ENCODE peak calls at places on chromosomes 13 and 19, in four cellular contexts. X is HepG2, K is transverse colon, H is Panc1. R is an unnamed sample.
A peak's percentile ranks its signal among the peaks of the same experiment; 100 is the strongest.

GRCh38 chr13:35787937-35788336 is 311.4 kb upstream of the MAB21L1 start:
- DNase-seq in X (no peak), H (no peak), K (no peak), R (no peak)

GRCh38 chr13:35927554-35927953 is 203.6 kb downstream of the DCLK1 start:
- DNase-seq in H (peak; percentile 4), X (no peak), K (no peak), R (peak; percentile 77)

GRCh38 chr13:26656919-26657318 is 99.4 kb downstream of the WASF3 start:
- DNase-seq in X (peak; percentile 24), H (no peak), K (no peak), R (no peak)

GRCh38 chr19:11418518-11419506 is at the start of gene RGL3:
- DNase-seq in K (peak; percentile 51), H (no peak), X (no peak), R (no peak)

GRCh38 chr19:33248954-33249613 is 23.4 kb upstream of the SLC7A10 start:
- DNase-seq in H (no peak), K (no peak), X (peak; percentile 53), R (no peak)

GRCh38 chr19:805600-806550 is 8.6 kb downstream of the PTBP1 start:
- DNase-seq in H (no peak), K (no peak), X (no peak), R (no peak)

GRCh38 chr13:102597029-102598015 is 536 bp downstream of the TPP2 start:
- DNase-seq in H (no peak), X (no peak), K (peak; percentile 35), R (peak; percentile 68)

GRCh38 chr13:49443327-49443688 is 556 bp downstream of the CAB39L start:
- DNase-seq in X (peak; percentile 40), K (no peak), H (no peak), R (no peak)

GRCh38 chr13:72062566-72062965 is 195.6 kb upstream of the DACH1 start:
- DNase-seq in X (no peak), H (no peak), K (peak; percentile 32), R (no peak)
- TF ChIP-seq POLR2AphosphoS5 in X (no peak), H (no peak), K (no peak), R (no peak)

GRCh38 chr13:106529415-106530208 is 5.8 kb downstream of the EFNB2 start:
- DNase-seq in K (no peak), H (no peak), X (no peak), R (no peak)
- H3K4me1 ChIP-seq in K (peaks cover 3% of the 10 kb centered on the region), H (peaks cover 7% of the 10 kb centered on the region), X (peaks cover 8% of the 10 kb centered on the region), R (no peaks in the 10 kb centered on the region)

DNA sequence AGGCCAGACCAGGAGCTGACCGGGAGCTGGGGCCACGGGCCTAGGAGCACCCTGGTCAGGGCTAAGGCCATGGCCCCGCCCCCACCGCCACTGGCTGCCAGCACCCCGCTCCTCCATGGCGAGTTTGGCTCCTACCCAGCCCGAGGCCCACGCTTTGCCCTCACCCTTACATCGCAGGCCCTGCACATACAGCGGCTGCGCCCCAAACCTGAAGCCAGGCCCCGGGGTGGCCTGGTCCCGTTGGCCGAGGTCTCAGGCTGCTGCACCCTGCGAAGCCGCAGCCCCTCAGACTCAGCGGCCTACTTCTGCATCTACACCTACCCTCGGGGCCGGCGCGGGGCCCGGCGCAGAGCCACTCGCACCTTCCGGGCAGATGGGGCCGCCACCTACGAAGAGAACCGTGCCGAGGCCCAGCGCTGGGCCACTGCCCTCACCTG is 6.6 kb downstream of the SPHK2 start:
- DNase-seq in K (peak; percentile 36), H (no peak), X (no peak), R (peak; percentile 65)
- H3K4me3 ChIP-seq in K (peak overlapping the region; percentile 67), H (no peak overlapping the region), X (no peak overlapping the region), R (no peak overlapping the region)

GRCh38 chr19:23260956-23261355 is 10.8 kb upstream of the ZNF724 start:
- DNase-seq in X (no peak), K (no peak), H (no peak), R (no peak)

GRCh38 chr19:23262892-23263291 is 12.7 kb upstream of the ZNF724 start:
- DNase-seq in H (no peak), K (no peak), X (no peak), R (no peak)

GRCh38 chr19:23263396-23263795 is 13.2 kb upstream of the ZNF724 start:
- DNase-seq in K (no peak), X (no peak), H (no peak), R (no peak)

GRCh38 chr19:23261496-23262020 is 11.4 kb upstream of the ZNF724 start:
- DNase-seq in X (peak; percentile 76), K (no peak), H (no peak), R (no peak)

DNA sequence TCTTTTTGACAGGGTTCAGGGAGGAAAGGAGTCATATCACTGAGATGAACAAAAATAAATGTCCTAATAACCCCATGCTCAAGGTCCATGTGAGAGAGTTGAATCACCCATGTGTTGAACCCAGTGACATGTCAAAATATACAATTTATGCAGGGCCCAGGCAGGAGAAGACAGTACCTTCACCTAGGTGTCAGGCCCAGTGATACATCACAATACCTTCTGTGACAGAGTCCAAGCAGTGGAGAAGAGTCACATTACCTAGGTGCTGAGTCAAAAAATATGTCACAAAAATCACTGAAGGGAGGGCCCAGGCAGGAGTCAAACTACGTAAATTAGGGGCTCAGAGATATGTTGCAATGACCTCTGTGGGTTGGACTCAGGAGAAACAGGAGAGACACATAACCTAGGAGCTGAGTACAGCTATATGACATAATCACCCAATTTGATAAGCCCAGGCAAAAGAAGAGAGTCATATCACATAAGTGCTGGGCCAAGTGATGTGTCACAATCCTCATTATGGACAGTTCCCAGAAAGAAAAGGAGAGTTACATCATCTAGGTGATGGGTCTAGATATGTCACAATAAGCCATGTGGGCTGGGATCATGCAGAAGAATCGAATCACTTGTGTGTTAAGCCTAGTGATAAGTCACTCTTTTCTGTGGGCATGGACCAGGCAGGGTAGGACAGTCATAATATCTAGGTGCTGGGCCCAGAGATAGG is 13.8 kb upstream of the ZNF724 start:
- DNase-seq in X (no peak), H (no peak), K (no peak), R (no peak)
- TF ChIP-seq POLR2AphosphoS5 in X (no peak), H (no peak), K (no peak), R (no peak)

GRCh38 chr19:1814391-1814790 is 2.3 kb upstream of the ATP8B3 start:
- DNase-seq in K (no peak), H (no peak), X (no peak), R (no peak)

GRCh38 chr19:1811942-1812425 is at the start of gene ATP8B3:
- DNase-seq in H (no peak), X (no peak), K (no peak), R (no peak)

GRCh38 chr19:1813837-1814217 is 1.8 kb upstream of the ATP8B3 start:
- DNase-seq in K (no peak), H (no peak), X (no peak), R (no peak)

GRCh38 chr19:1812426-1813196 is 535 bp upstream of the ATP8B3 start:
- DNase-seq in H (peak; percentile 75), X (peak; percentile 93), K (peak; percentile 97), R (peak; percentile 96)

GRCh38 chr19:1813197-1813836 is 1.2 kb upstream of the ATP8B3 start:
- DNase-seq in H (no peak), K (no peak), X (no peak), R (no peak)
- H3K4me1 ChIP-seq in H (peaks cover 16% of the 10 kb centered on the region), K (peaks cover 11% of the 10 kb centered on the region), X (peaks cover 18% of the 10 kb centered on the region), R (peaks cover 21% of the 10 kb centered on the region)

DNA sequence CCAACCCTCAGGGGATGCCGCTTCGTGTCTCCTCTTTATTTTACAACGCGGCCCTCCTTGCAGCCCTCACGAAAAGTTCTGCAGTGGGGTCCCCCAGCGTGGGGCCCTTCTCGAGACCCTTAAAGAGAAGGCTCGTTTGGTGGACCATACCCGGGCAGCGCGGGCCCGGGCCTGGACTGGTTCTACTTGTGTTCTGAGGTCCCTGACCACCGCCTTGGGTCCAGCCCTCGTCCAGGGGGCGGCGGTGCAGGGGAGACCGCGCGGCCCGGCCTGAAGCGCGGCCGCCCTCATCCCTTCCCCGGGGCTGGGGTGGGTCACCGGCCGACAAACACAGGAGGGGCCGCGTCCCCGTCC is 400 bp upstream of the SERP2 start:
- DNase-seq in X (no peak), K (no peak), H (no peak), R (no peak)
- H3K4me3 ChIP-seq in X (no peak overlapping the region), K (peak overlapping the region; percentile 64), H (no peak overlapping the region), R (peak overlapping the region; percentile 55)

GRCh38 chr19:47619763-47620162 is 10.8 kb downstream of the BICRA start:
- DNase-seq in H (no peak), X (peak; percentile 58), K (no peak), R (no peak)

GRCh38 chr19:47614559-47614958 is 5.6 kb downstream of the BICRA start:
- DNase-seq in K (no peak), H (no peak), X (no peak), R (no peak)

GRCh38 chr19:47615230-47615629 is 6.3 kb downstream of the BICRA start:
- DNase-seq in K (no peak), H (no peak), X (no peak), R (no peak)

GRCh38 chr19:47615714-47616113 is 6.8 kb downstream of the BICRA start:
- DNase-seq in H (no peak), K (no peak), X (no peak), R (no peak)

DNA sequence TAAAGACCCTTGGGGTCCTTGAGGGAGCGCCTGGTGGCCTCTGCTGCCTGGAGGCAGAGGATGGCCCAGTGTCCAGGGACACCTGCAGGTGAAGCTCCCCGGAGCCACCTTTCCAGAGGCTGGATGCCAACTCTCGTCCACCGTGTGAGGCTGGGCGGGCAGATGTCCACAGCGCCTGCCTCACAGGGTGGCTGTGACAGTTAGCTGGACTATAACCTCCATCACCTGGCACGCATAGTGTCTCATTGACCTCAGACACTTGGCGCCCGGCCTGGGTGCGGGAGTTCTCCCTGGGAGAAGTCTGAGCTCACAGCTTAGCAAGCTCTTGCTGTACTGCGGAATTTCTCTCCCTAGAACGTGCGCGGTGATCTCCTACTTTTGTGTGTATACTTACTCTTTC is 9.8 kb downstream of the BICRA start:
- DNase-seq in H (no peak), K (peak; percentile 44), X (no peak), R (peak; percentile 89)
- TF ChIP-seq POLR2AphosphoS5 in H (no peak), K (no peak), X (no peak), R (peak; percentile 38)